ENCODE peak calls at places on chromosomes 6 and 20, in six cellular contexts. Y is LoVo, L is adipocyte, N is astrocyte of the cerebellum, F is NCI-H1092, U is HS-5. J is an unnamed sample.

GRCh38 chr20:62578294-62578897 is 63.9 kb upstream of the SLCO4A1 start:
- DNase-seq in Y (no peak), L (no peak), N (no peak), F (no peak), U (no peak), J (peak; percentile 49)

GRCh38 chr6:30719356-30719755 is 796 bp upstream of the TUBB start:
- DNase-seq in Y (no peak), L (no peak), N (no peak), F (no peak), U (no peak), J (no peak)

GRCh38 chr6:79544299-79544927 is 7.2 kb upstream of the LCA5 start:
- DNase-seq in Y (no peak), L (peak; percentile 42), N (peak; percentile 89), F (no peak), U (no peak), J (no peak)

GRCh38 chr6:22892452-22892851 is 323.1 kb downstream of the HDGFL1 start:
- DNase-seq in Y (peak; percentile 40), L (peak; percentile 95), N (peak; percentile 96), F (no peak), U (peak; percentile 92), J (no peak)

GRCh38 chr6:90388395-90388794 is 91.8 kb upstream of the BACH2 start:
- DNase-seq in Y (no peak), L (no peak), N (no peak), F (no peak), U (no peak), J (no peak)

GRCh38 chr6:133466666-133467065 is 225.5 kb downstream of the EYA4 start:
- DNase-seq in Y (no peak), L (no peak), N (peak; percentile 65), F (no peak), U (no peak), J (no peak)

GRCh38 chr6:1482381-1483166 is 93.2 kb downstream of the FOXF2 start:
- DNase-seq in Y (no peak), L (no peak), N (no peak), F (no peak), U (no peak), J (no peak)

GRCh38 chr6:7241709-7242645 is 71.0 kb downstream of the SSR1 start:
- DNase-seq in Y (peak; percentile 61), L (peak; percentile 44), N (peak; percentile 15), F (no peak), U (no peak), J (peak; percentile 79)

GRCh38 chr6:138404666-138405337 is 779 bp downstream of the HEBP2 start:
- DNase-seq in Y (no peak), L (peak; percentile 52), N (no peak), F (no peak), U (no peak), J (peak; percentile 42)

GRCh38 chr20:21575167-21575566 is 61.3 kb upstream of the NKX2-2 start:
- DNase-seq in Y (no peak), L (no peak), N (no peak), F (no peak), U (no peak), J (no peak)

GRCh38 chr6:2959909-2960719 is 11.3 kb downstream of the SERPINB6 start:
- DNase-seq in Y (peak; percentile 15), L (peak; percentile 72), N (peak; percentile 27), F (no peak), U (peak; percentile 60), J (peak; percentile 60)

GRCh38 chr6:158808918-158809678 is 10.1 kb downstream of the EZR start:
- DNase-seq in Y (no peak), L (peak; percentile 40), N (no peak), F (no peak), U (no peak), J (peak; percentile 28)

GRCh38 chr6:44074383-44075136 is 52.7 kb downstream of the MRPL14 start:
- DNase-seq in Y (peak; percentile 71), L (peak; percentile 94), N (peak; percentile 49), F (no peak), U (no peak), J (peak; percentile 83)

GRCh38 chr6:33747823-33748222 is 1.1 kb upstream of the IP6K3 start:
- DNase-seq in Y (no peak), L (no peak), N (no peak), F (no peak), U (no peak), J (no peak)

GRCh38 chr6:47126647-47127339 is 84.7 kb upstream of the ADGRF1 start:
- DNase-seq in Y (no peak), L (no peak), N (no peak), F (no peak), U (no peak), J (peak; percentile 60)

GRCh38 chr20:48983423-48984400 is 62.2 kb downstream of the ARFGEF2 start:
- DNase-seq in Y (peak; percentile 9), L (peak; percentile 54), N (peak; percentile 65), F (no peak), U (peak; percentile 100), J (no peak)

GRCh38 chr6:30743099-30744053 is 889 bp upstream of the FLOT1 start:
- DNase-seq in Y (no peak), L (peak; percentile 64), N (no peak), F (no peak), U (no peak), J (peak; percentile 59)

GRCh38 chr6:42263165-42263852 is 45.6 kb upstream of the MRPS10 start:
- DNase-seq in Y (no peak), L (no peak), N (no peak), F (no peak), U (no peak), J (no peak)

GRCh38 chr6:168837231-168837903 is 396.4 kb downstream of the SMOC2 start:
- DNase-seq in Y (no peak), L (no peak), N (no peak), F (peak; percentile 70), U (no peak), J (no peak)

J was measured in HT-29.